ENCODE peak calls at places on chromosome 4, in ten cellular contexts. F, O, S, N, M, P, R, J, L and K are unnamed samples.

GRCh38 chr4:158906073-158906472 is 137.2 kb downstream of the FNIP2 start:
- DNase-seq in N (no peak), S (no peak), J (no peak), M (no peak), L (no peak), O (no peak), R (no peak), P (no peak), F (no peak), K (no peak)

GRCh38 chr4:185833055-185833598 is 21.1 kb upstream of the SORBS2 start:
- DNase-seq in F (no peak), L (no peak), M (no peak), N (no peak), O (no peak), P (no peak), J (no peak), S (peak; percentile 92), R (no peak), K (no peak)

GRCh38 chr4:47705326-47705981 is 132.4 kb downstream of the CORIN start:
- DNase-seq in S (no peak), F (no peak), L (no peak), P (peak; percentile 34), M (no peak), J (no peak), O (no peak), R (no peak), N (no peak), K (no peak)

GRCh38 chr4:78099058-78099457 is 41.9 kb downstream of the FRAS1 start:
- DNase-seq in M (no peak), S (no peak), N (no peak), P (no peak), O (no peak), R (no peak), J (no peak), L (no peak), F (no peak), K (no peak)

GRCh38 chr4:122766950-122767349 is 34.4 kb downstream of the BBS12 start:
- DNase-seq in L (no peak), R (no peak), O (no peak), N (no peak), M (no peak), J (no peak), P (no peak), F (no peak), S (no peak), K (no peak)

GRCh38 chr4:182671231-182671630 is 246.0 kb downstream of the DCTD start:
- DNase-seq in F (no peak), L (no peak), R (no peak), O (no peak), M (no peak), N (no peak), S (no peak), J (no peak), P (no peak), K (no peak)

GRCh38 chr4:62644372-62644771 is 1444.2 kb downstream of the ADGRL3 start:
- DNase-seq in P (no peak), L (no peak), J (no peak), M (no peak), O (no peak), R (no peak), N (no peak), F (peak; percentile 9), S (no peak), K (no peak)

GRCh38 chr4:76943790-76944189 is 5.8 kb upstream of the SEPTIN11 start:
- DNase-seq in M (no peak), R (no peak), O (no peak), P (no peak), J (no peak), F (no peak), S (no peak), N (no peak), L (no peak), K (peak; percentile 6)

GRCh38 chr4:170087163-170087700 is 2.5 kb downstream of the AADAT start:
- DNase-seq in P (no peak), S (no peak), M (no peak), N (no peak), R (no peak), L (no peak), F (no peak), O (no peak), J (no peak), K (no peak)

GRCh38 chr4:70628444-70628843 is at the start of gene ENAM:
- DNase-seq in M (no peak), F (no peak), R (no peak), J (no peak), L (no peak), S (no peak), N (no peak), O (no peak), P (no peak), K (no peak)